ENCODE peak calls at places on chromosomes 1 and 21, in seven cellular contexts. B is K562, C is HL-60, V is Panc1, W is SK-N-SH, X is esophagus muscularis mucosa, Z is GM12892. F is an unnamed sample.
A peak's percentile ranks its signal among the peaks of the same experiment; 100 is the strongest.

GRCh38 chr1:235532350-235532749 is 28.1 kb upstream of the B3GALNT2 start:
- DNase-seq in B (no peak), C (no peak), V (no peak), W (no peak), X (no peak), Z (no peak), F (no peak)

GRCh38 chr21:16863541-16863940 is 649.3 kb upstream of the CXADR start:
- DNase-seq in B (no peak), C (no peak), V (no peak), W (no peak), X (no peak), Z (no peak), F (no peak)

GRCh38 chr1:112054504-112054903 is 65.0 kb upstream of the KCND3 start:
- DNase-seq in B (no peak), C (no peak), V (no peak), W (no peak), X (no peak), Z (no peak), F (no peak)

GRCh38 chr1:9181176-9181906 is 52.4 kb upstream of the GPR157 start:
- DNase-seq in B (peak; percentile 87), C (no peak), V (no peak), W (peak; percentile 86), X (no peak), Z (peak; percentile 77), F (peak; percentile 92)

GRCh38 chr1:108016451-108016920 is 51.5 kb upstream of the VAV3 start:
- DNase-seq in B (peak; percentile 58), C (no peak), V (no peak), W (peak; percentile 38), X (no peak), Z (no peak), F (no peak)

GRCh38 chr1:43786975-43787374 is 79.6 kb downstream of the ST3GAL3 start:
- DNase-seq in B (no peak), C (no peak), V (no peak), W (peak; percentile 24), X (no peak), Z (no peak), F (no peak)

GRCh38 chr1:79667848-79668696 is 661.5 kb upstream of the ADGRL4 start:
- DNase-seq in B (no peak), C (no peak), V (no peak), W (no peak), X (no peak), Z (no peak), F (no peak)

GRCh38 chr1:43269627-43270375 is at the start of gene TMEM125:
- DNase-seq in B (no peak), C (no peak), V (no peak), W (peak; percentile 8), X (no peak), Z (no peak), F (peak; percentile 43)

GRCh38 chr1:10387611-10388386 is 11.1 kb upstream of the PGD start:
- DNase-seq in B (no peak), C (peak; percentile 97), V (no peak), W (no peak), X (no peak), Z (no peak), F (no peak)

GRCh38 chr1:178806665-178807300 is 64.1 kb downstream of the ANGPTL1 start:
- DNase-seq in B (no peak), C (no peak), V (no peak), W (no peak), X (no peak), Z (no peak), F (no peak)

GRCh38 chr1:162736633-162737067 is 53.9 kb upstream of the HSD17B7 start:
- DNase-seq in B (no peak), C (no peak), V (no peak), W (no peak), X (no peak), Z (no peak), F (no peak)

GRCh38 chr21:42237577-42237976 is 18.6 kb downstream of the ABCG1 start:
- DNase-seq in B (no peak), C (no peak), V (no peak), W (no peak), X (no peak), Z (no peak), F (no peak)

GRCh38 chr1:40078512-40079333 is 18.3 kb downstream of the PPT1 start:
- DNase-seq in B (peak; percentile 73), C (peak; percentile 51), V (no peak), W (peak; percentile 70), X (no peak), Z (peak; percentile 32), F (no peak)

DNA sequence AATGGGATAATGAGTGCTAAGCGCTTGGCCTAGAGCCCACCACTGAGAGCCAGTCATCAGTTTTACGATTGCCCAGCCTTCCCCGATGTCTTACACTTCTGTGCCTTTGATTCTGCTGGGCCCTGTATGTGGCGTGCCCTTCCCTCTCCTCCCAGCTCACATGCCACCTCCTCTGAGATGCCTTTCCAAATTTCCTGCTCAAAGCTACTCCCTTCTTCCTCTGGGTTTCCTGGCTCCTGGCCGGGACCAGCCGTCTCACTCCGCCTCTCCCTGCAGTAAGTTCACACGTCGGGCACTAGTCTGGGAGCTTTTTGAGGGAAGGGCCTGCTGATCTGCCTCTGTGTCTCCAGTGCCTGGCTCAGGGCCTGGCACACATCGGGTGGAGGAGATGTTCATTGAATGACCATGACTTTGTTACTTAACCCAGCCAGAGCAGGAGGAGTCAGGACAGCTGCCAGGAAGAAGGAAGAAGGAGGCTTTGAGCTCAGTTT is 63.4 kb downstream of the EPHB2 start:
- DNase-seq in B (no peak), C (no peak), V (no peak), W (no peak), X (no peak), Z (no peak), F (no peak)
- TF ChIP-seq POLR2AphosphoS5 in B (no peak), C (no peak), V (no peak), W (no peak), X (no peak), Z (no peak), F (no peak)

DNA sequence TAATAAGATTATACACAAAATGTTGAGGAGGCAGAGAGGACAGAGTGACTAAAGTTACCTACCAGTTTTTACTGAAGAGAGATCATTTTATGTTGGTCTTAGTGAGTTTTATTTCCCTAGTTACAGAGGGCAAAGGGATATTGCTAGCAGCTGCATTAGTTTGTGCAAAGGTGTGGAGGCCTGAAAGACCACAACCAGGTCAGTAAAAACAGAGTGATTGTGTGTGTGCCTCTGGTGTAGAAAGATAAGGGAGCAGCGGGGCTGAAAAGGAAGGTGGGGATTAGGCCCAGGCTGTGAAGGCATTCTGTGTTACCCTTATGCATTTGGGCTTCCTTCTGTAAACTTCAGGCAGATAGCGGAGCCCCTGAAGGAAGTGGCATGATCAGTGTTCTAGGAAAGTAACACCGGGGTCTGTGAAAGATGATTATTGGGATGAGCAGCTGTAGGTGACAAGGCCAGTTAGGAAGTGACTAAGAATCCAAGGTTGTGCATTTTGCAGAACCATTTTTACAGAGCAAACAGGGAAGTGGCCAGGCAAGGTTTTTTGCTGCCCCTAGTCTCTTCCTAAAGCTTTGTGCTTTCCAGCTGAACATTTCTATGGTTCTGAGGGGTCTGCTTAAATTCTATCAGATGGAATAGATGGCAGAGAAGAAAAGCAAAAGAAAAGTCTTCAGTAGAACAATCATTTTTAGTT is 3.7 kb downstream of the GADD45A start:
- DNase-seq in B (peak; percentile 60), C (no peak), V (no peak), W (no peak), X (no peak), Z (no peak), F (no peak)
- TF ChIP-seq POLR2AphosphoS5 in B (peak; percentile 95), C (peak; percentile 45), V (peak; percentile 87), W (peak; percentile 62), X (no peak), Z (no peak), F (no peak)

DNA sequence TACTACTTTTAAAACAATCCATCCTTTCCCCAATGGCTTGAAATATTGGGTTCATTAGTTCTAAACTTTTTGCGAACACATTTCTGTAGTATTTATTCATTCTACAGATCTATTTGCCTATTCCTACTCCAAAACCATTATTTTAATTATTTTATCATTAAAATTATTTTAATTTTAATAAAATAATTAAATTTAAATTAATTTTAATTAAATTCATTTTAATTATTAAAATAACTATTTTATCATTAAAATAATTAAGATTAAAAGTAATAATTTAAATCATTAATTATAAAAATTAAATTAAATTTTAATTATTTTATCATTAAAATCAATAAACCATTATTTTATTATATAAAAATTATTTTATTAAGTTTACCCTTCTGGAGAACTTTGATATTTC is 15.6 kb downstream of the EDEM3 start:
- DNase-seq in B (no peak), C (no peak), V (no peak), W (no peak), X (no peak), Z (no peak), F (no peak)
- TF ChIP-seq POLR2AphosphoS5 in B (no peak), C (no peak), V (no peak), W (no peak), X (no peak), Z (no peak), F (no peak)

GRCh38 chr1:155976913-155977606 is 1.3 kb downstream of the ARHGEF2 start:
- DNase-seq in B (no peak), C (peak; percentile 33), V (no peak), W (no peak), X (no peak), Z (no peak), F (peak; percentile 77)

GRCh38 chr1:155978973-155979429 is 654 bp upstream of the ARHGEF2 start:
- DNase-seq in B (peak; percentile 54), C (peak; percentile 50), V (no peak), W (no peak), X (no peak), Z (no peak), F (peak; percentile 79)

GRCh38 chr1:155976062-155976912 is 2.1 kb downstream of the ARHGEF2 start:
- DNase-seq in B (peak; percentile 67), C (peak; percentile 62), V (no peak), W (peak; percentile 61), X (no peak), Z (no peak), F (peak; percentile 85)

GRCh38 chr1:155978325-155978972 is at the start of gene ARHGEF2:
- DNase-seq in B (peak; percentile 90), C (peak; percentile 97), V (no peak), W (peak; percentile 91), X (peak; percentile 96), Z (peak; percentile 92), F (peak; percentile 98)

GRCh38 chr1:155977607-155978324 is 581 bp downstream of the ARHGEF2 start:
- DNase-seq in B (peak; percentile 87), C (no peak), V (no peak), W (peak; percentile 89), X (no peak), Z (no peak), F (no peak)
- TF ChIP-seq POLR2AphosphoS5 in B (no peak), C (peak; percentile 10), V (no peak), W (no peak), X (no peak), Z (peak; percentile 72), F (no peak)

GRCh38 chr1:167935252-167936067 is 1.0 kb upstream of the DCAF6 start:
- DNase-seq in B (no peak), C (no peak), V (peak; percentile 32), W (peak; percentile 24), X (no peak), Z (no peak), F (no peak)
- TF ChIP-seq POLR2AphosphoS5 in B (peak; percentile 86), C (peak; percentile 32), V (peak; percentile 2), W (no peak), X (peak; percentile 93), Z (no peak), F (peak; percentile 89)

DNA sequence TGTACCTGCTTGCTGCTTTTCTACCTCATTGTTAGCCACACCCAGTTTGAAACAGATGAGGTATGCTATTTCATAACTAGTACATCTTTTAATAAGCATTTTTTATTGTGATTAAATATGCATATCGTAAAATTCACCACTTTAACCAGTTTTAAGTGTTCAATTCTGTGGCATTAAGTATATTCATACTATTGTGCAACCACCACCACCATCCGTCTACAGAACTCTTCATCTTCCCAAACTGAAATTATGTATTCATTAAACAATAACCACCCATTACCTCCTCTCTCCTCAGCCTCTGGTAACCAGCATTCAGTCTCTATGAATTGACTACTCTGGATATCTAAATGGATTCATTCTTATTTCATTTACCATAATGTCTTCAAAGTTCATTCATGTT is 20.1 kb downstream of the DR1 start:
- DNase-seq in B (no peak), C (no peak), V (no peak), W (no peak), X (no peak), Z (no peak), F (no peak)
- TF ChIP-seq POLR2AphosphoS5 in B (no peak), C (no peak), V (no peak), W (no peak), X (no peak), Z (no peak), F (no peak)

F was measured in spleen.